ENCODE peak calls at places on chromosome 12, in nine cellular contexts. One of them, this sample, is unnamed.

GRCh38 chr12:95694148-95694547 is 96.4 kb downstream of the NTN4 start:
- DNase-seq in NCI-H524: no peak
- DNase-seq in H4: no peak
- DNase-seq in cardiac muscle cell: peak
- DNase-seq in GM12865: no peak
- DNase-seq in ELF-1: peak
- DNase-seq in AML-193: no peak
- DNase-seq in NCI-H1092: no peak
- DNase-seq in stimulated activated CD4-positive, alpha-beta T cell treated with anti-CD3 and anti-CD28 coated beads, Interleukin-1b, Interleukin-23, amount 100 ng/mL, for 48 hours: no peak
- DNase-seq in this sample: no peak

GRCh38 chr12:52313926-52314325 is 7.3 kb downstream of the KRT83 start:
- DNase-seq in NCI-H1092: no peak
- DNase-seq in ELF-1: no peak
- DNase-seq in H4: no peak
- DNase-seq in GM12865: no peak
- DNase-seq in stimulated activated CD4-positive, alpha-beta T cell treated with anti-CD3 and anti-CD28 coated beads, Interleukin-1b, Interleukin-23, amount 100 ng/mL, for 48 hours: no peak
- DNase-seq in NCI-H524: no peak
- DNase-seq in AML-193: no peak
- DNase-seq in cardiac muscle cell: no peak
- DNase-seq in this sample: no peak

GRCh38 chr12:121781751-121782615 is 11.5 kb downstream of the RHOF start:
- DNase-seq in stimulated activated CD4-positive, alpha-beta T cell treated with anti-CD3 and anti-CD28 coated beads, Interleukin-1b, Interleukin-23, amount 100 ng/mL, for 48 hours: peak
- DNase-seq in NCI-H524: no peak
- DNase-seq in AML-193: no peak
- DNase-seq in H4: no peak
- DNase-seq in GM12865: peak
- DNase-seq in ELF-1: peak
- DNase-seq in NCI-H1092: no peak
- DNase-seq in cardiac muscle cell: no peak
- DNase-seq in this sample: no peak

GRCh38 chr12:4270670-4271432 is 2.7 kb upstream of the CCND2 start:
- DNase-seq in H4: no peak
- DNase-seq in NCI-H1092: no peak
- DNase-seq in NCI-H524: no peak
- DNase-seq in cardiac muscle cell: no peak
- DNase-seq in ELF-1: peak
- DNase-seq in stimulated activated CD4-positive, alpha-beta T cell treated with anti-CD3 and anti-CD28 coated beads, Interleukin-1b, Interleukin-23, amount 100 ng/mL, for 48 hours: peak
- DNase-seq in GM12865: peak
- DNase-seq in AML-193: peak
- DNase-seq in this sample: peak

GRCh38 chr12:6092784-6093722 is 31.4 kb downstream of the VWF start:
- DNase-seq in ELF-1: peak
- DNase-seq in NCI-H1092: no peak
- DNase-seq in AML-193: no peak
- DNase-seq in cardiac muscle cell: peak
- DNase-seq in H4: peak
- DNase-seq in GM12865: no peak
- DNase-seq in NCI-H524: no peak
- DNase-seq in stimulated activated CD4-positive, alpha-beta T cell treated with anti-CD3 and anti-CD28 coated beads, Interleukin-1b, Interleukin-23, amount 100 ng/mL, for 48 hours: no peak
- DNase-seq in this sample: no peak

GRCh38 chr12:89499857-89500256 is 24.7 kb downstream of the GALNT4 start:
- DNase-seq in cardiac muscle cell: no peak
- DNase-seq in ELF-1: no peak
- DNase-seq in AML-193: no peak
- DNase-seq in stimulated activated CD4-positive, alpha-beta T cell treated with anti-CD3 and anti-CD28 coated beads, Interleukin-1b, Interleukin-23, amount 100 ng/mL, for 48 hours: no peak
- DNase-seq in GM12865: no peak
- DNase-seq in H4: no peak
- DNase-seq in NCI-H1092: no peak
- DNase-seq in NCI-H524: no peak
- DNase-seq in this sample: no peak

GRCh38 chr12:96420255-96420930 is 20.2 kb upstream of the CDK17 start:
- DNase-seq in NCI-H524: no peak
- DNase-seq in NCI-H1092: no peak
- DNase-seq in ELF-1: no peak
- DNase-seq in stimulated activated CD4-positive, alpha-beta T cell treated with anti-CD3 and anti-CD28 coated beads, Interleukin-1b, Interleukin-23, amount 100 ng/mL, for 48 hours: no peak
- DNase-seq in H4: no peak
- DNase-seq in AML-193: no peak
- DNase-seq in cardiac muscle cell: peak
- DNase-seq in GM12865: no peak
- DNase-seq in this sample: no peak

GRCh38 chr12:48946206-48946605 is 11.1 kb downstream of the ARF3 start:
- DNase-seq in AML-193: no peak
- DNase-seq in NCI-H524: no peak
- DNase-seq in GM12865: no peak
- DNase-seq in NCI-H1092: no peak
- DNase-seq in H4: no peak
- DNase-seq in stimulated activated CD4-positive, alpha-beta T cell treated with anti-CD3 and anti-CD28 coated beads, Interleukin-1b, Interleukin-23, amount 100 ng/mL, for 48 hours: no peak
- DNase-seq in ELF-1: no peak
- DNase-seq in cardiac muscle cell: peak
- DNase-seq in this sample: no peak

GRCh38 chr12:114850853-114851252 is 166.9 kb upstream of the TBX3 start:
- DNase-seq in cardiac muscle cell: no peak
- DNase-seq in NCI-H1092: no peak
- DNase-seq in H4: no peak
- DNase-seq in AML-193: no peak
- DNase-seq in NCI-H524: no peak
- DNase-seq in stimulated activated CD4-positive, alpha-beta T cell treated with anti-CD3 and anti-CD28 coated beads, Interleukin-1b, Interleukin-23, amount 100 ng/mL, for 48 hours: no peak
- DNase-seq in GM12865: no peak
- DNase-seq in ELF-1: no peak
- DNase-seq in this sample: no peak

GRCh38 chr12:107610030-107610859 is 75.4 kb upstream of the PWP1 start:
- DNase-seq in GM12865: peak
- DNase-seq in AML-193: peak
- DNase-seq in stimulated activated CD4-positive, alpha-beta T cell treated with anti-CD3 and anti-CD28 coated beads, Interleukin-1b, Interleukin-23, amount 100 ng/mL, for 48 hours: peak
- DNase-seq in ELF-1: peak
- DNase-seq in NCI-H524: peak
- DNase-seq in H4: no peak
- DNase-seq in cardiac muscle cell: peak
- DNase-seq in NCI-H1092: no peak
- DNase-seq in this sample: peak

GRCh38 chr12:41663487-41664258 is 475.6 kb downstream of the PDZRN4 start:
- DNase-seq in NCI-H524: no peak
- DNase-seq in cardiac muscle cell: peak
- DNase-seq in AML-193: no peak
- DNase-seq in ELF-1: peak
- DNase-seq in GM12865: no peak
- DNase-seq in H4: peak
- DNase-seq in stimulated activated CD4-positive, alpha-beta T cell treated with anti-CD3 and anti-CD28 coated beads, Interleukin-1b, Interleukin-23, amount 100 ng/mL, for 48 hours: no peak
- DNase-seq in NCI-H1092: no peak
- DNase-seq in this sample: no peak

GRCh38 chr12:32987526-32987925 is 90.9 kb upstream of the PKP2 start:
- DNase-seq in stimulated activated CD4-positive, alpha-beta T cell treated with anti-CD3 and anti-CD28 coated beads, Interleukin-1b, Interleukin-23, amount 100 ng/mL, for 48 hours: no peak
- DNase-seq in NCI-H1092: no peak
- DNase-seq in AML-193: no peak
- DNase-seq in H4: no peak
- DNase-seq in cardiac muscle cell: no peak
- DNase-seq in GM12865: no peak
- DNase-seq in ELF-1: no peak
- DNase-seq in NCI-H524: no peak
- DNase-seq in this sample: no peak

GRCh38 chr12:111216387-111217159 is 152.3 kb downstream of the PHETA1 start:
- DNase-seq in AML-193: no peak
- DNase-seq in NCI-H1092: no peak
- DNase-seq in stimulated activated CD4-positive, alpha-beta T cell treated with anti-CD3 and anti-CD28 coated beads, Interleukin-1b, Interleukin-23, amount 100 ng/mL, for 48 hours: no peak
- DNase-seq in H4: no peak
- DNase-seq in GM12865: no peak
- DNase-seq in NCI-H524: no peak
- DNase-seq in ELF-1: no peak
- DNase-seq in cardiac muscle cell: no peak
- DNase-seq in this sample: no peak

GRCh38 chr12:5723071-5723470 is 222.0 kb downstream of the ANO2 start:
- DNase-seq in NCI-H524: no peak
- DNase-seq in GM12865: no peak
- DNase-seq in AML-193: no peak
- DNase-seq in cardiac muscle cell: no peak
- DNase-seq in NCI-H1092: no peak
- DNase-seq in ELF-1: no peak
- DNase-seq in stimulated activated CD4-positive, alpha-beta T cell treated with anti-CD3 and anti-CD28 coated beads, Interleukin-1b, Interleukin-23, amount 100 ng/mL, for 48 hours: no peak
- DNase-seq in H4: no peak
- DNase-seq in this sample: no peak

GRCh38 chr12:49026678-49027480 is 8.3 kb upstream of the PRKAG1 start:
- DNase-seq in ELF-1: no peak
- DNase-seq in AML-193: no peak
- DNase-seq in GM12865: no peak
- DNase-seq in NCI-H524: no peak
- DNase-seq in stimulated activated CD4-positive, alpha-beta T cell treated with anti-CD3 and anti-CD28 coated beads, Interleukin-1b, Interleukin-23, amount 100 ng/mL, for 48 hours: no peak
- DNase-seq in cardiac muscle cell: no peak
- DNase-seq in H4: no peak
- DNase-seq in NCI-H1092: no peak
- DNase-seq in this sample: no peak

GRCh38 chr12:26028953-26029740 is 70.7 kb downstream of the RASSF8 start:
- DNase-seq in H4: peak
- DNase-seq in NCI-H1092: no peak
- DNase-seq in stimulated activated CD4-positive, alpha-beta T cell treated with anti-CD3 and anti-CD28 coated beads, Interleukin-1b, Interleukin-23, amount 100 ng/mL, for 48 hours: peak
- DNase-seq in AML-193: peak
- DNase-seq in NCI-H524: no peak
- DNase-seq in GM12865: peak
- DNase-seq in cardiac muscle cell: peak
- DNase-seq in ELF-1: peak
- DNase-seq in this sample: no peak

This sample was measured in WTC11.